ENCODE peak calls at places on chromosomes 3 and 15, in nine cellular contexts. G, O, U, T, Q, M, A, L and E are unnamed samples.

GRCh38 chr15:70099966-70100494 is 2.3 kb upstream of the TLE3 start:
- DNase-seq in Q (peak; percentile 13), T (peak; percentile 62), L (peak; percentile 71), A (peak; percentile 39), O (no peak), M (peak; percentile 68), G (peak; percentile 71), U (peak; percentile 16), E (no peak)

GRCh38 chr3:197339841-197340520 is 41.6 kb upstream of the DLG1 start:
- DNase-seq in A (peak; percentile 60), G (no peak), U (peak; percentile 51), L (no peak), M (no peak), T (peak; percentile 71), O (no peak), Q (no peak), E (no peak)

GRCh38 chr15:80609512-80609946 is 85.6 kb upstream of the ABHD17C start:
- DNase-seq in G (no peak), T (peak; percentile 14), O (no peak), M (no peak), U (peak; percentile 51), L (no peak), Q (no peak), A (peak; percentile 9), E (no peak)

GRCh38 chr15:42149493-42150245 is 6.8 kb downstream of the PLA2G4F start:
- DNase-seq in M (no peak), A (no peak), L (no peak), T (no peak), U (no peak), Q (no peak), O (no peak), G (peak; percentile 22), E (no peak)

GRCh38 chr3:179558742-179559364 is 3.9 kb upstream of the ACTL6A start:
- DNase-seq in T (peak; percentile 87), G (peak; percentile 83), U (peak; percentile 58), M (peak; percentile 87), O (peak; percentile 12), A (peak; percentile 80), L (peak; percentile 77), Q (peak; percentile 57), E (peak; percentile 80)

GRCh38 chr15:74816624-74817369 is 4.2 kb downstream of the LMAN1L start:
- DNase-seq in A (no peak), O (no peak), U (no peak), M (no peak), L (no peak), Q (no peak), G (peak; percentile 26), T (no peak), E (no peak)

GRCh38 chr3:153111056-153111455 is 51.0 kb upstream of the RAP2B start:
- DNase-seq in A (no peak), L (no peak), U (no peak), Q (no peak), G (no peak), O (no peak), M (no peak), T (peak; percentile 39), E (no peak)

GRCh38 chr3:196339493-196340254 is 1.5 kb upstream of the TM4SF19 start:
- DNase-seq in Q (no peak), U (peak; percentile 73), M (no peak), L (no peak), T (peak; percentile 60), G (no peak), A (peak; percentile 82), O (no peak), E (no peak)

GRCh38 chr3:78804251-78805037 is 963.4 kb downstream of the ROBO1 start:
- DNase-seq in O (no peak), M (no peak), T (peak; percentile 63), U (peak; percentile 76), Q (no peak), G (no peak), L (no peak), A (no peak), E (peak; percentile 51)

GRCh38 chr15:48856947-48857346 is 21.0 kb upstream of the EID1 start:
- DNase-seq in M (no peak), U (peak; percentile 48), G (peak; percentile 77), Q (no peak), L (peak; percentile 51), T (peak; percentile 49), O (no peak), A (no peak), E (no peak)

GRCh38 chr3:108477511-108478147 is 32.8 kb downstream of the MYH15 start:
- DNase-seq in M (peak; percentile 63), Q (peak; percentile 72), O (peak; percentile 12), G (peak; percentile 78), A (peak; percentile 78), U (peak; percentile 64), T (peak; percentile 81), L (peak; percentile 70), E (no peak)

GRCh38 chr15:57727031-57727430 is 20.5 kb downstream of the POLR2M start:
- DNase-seq in L (no peak), O (no peak), A (no peak), U (peak; percentile 36), T (peak; percentile 32), Q (no peak), G (no peak), M (no peak), E (no peak)

GRCh38 chr3:172167892-172168648 is 128.7 kb downstream of the FNDC3B start:
- DNase-seq in O (no peak), U (peak; percentile 38), L (no peak), M (no peak), A (no peak), G (no peak), T (no peak), Q (no peak), E (no peak)

GRCh38 chr3:115822572-115822971 is 199.3 kb downstream of the GAP43 start:
- DNase-seq in G (no peak), A (peak; percentile 89), U (peak; percentile 54), L (no peak), M (no peak), O (no peak), T (no peak), Q (no peak), E (no peak)

GRCh38 chr15:57259511-57260143 is 116.7 kb upstream of the CGNL1 start:
- DNase-seq in O (peak; percentile 13), M (no peak), Q (no peak), T (no peak), L (peak; percentile 84), G (peak; percentile 80), U (peak; percentile 17), A (no peak), E (no peak)

GRCh38 chr3:71450985-71451560 is 132.5 kb downstream of the FOXP1 start:
- DNase-seq in U (peak; percentile 32), G (no peak), T (no peak), A (no peak), L (peak; percentile 32), M (no peak), O (no peak), Q (no peak), E (no peak)

GRCh38 chr3:12810013-12810780 is 13.7 kb downstream of the CAND2 start:
- DNase-seq in O (peak; percentile 41), T (peak; percentile 97), Q (peak; percentile 78), A (peak; percentile 90), U (peak; percentile 82), G (peak; percentile 98), M (peak; percentile 75), L (peak; percentile 99), E (peak; percentile 34)

GRCh38 chr3:161413127-161413854 is 42.0 kb upstream of the SPTSSB start:
- DNase-seq in U (peak; percentile 85), L (no peak), M (peak; percentile 5), Q (no peak), O (no peak), G (no peak), A (peak; percentile 89), T (peak; percentile 74), E (no peak)

GRCh38 chr3:182978387-182978786 is 2.0 kb downstream of the DCUN1D1 start:
- DNase-seq in L (peak; percentile 18), U (no peak), Q (no peak), T (no peak), A (no peak), M (no peak), O (no peak), G (no peak), E (no peak)

GRCh38 chr15:92619380-92620101 is 36.0 kb downstream of the FAM174B start:
- DNase-seq in G (no peak), T (peak; percentile 22), U (peak; percentile 68), A (no peak), M (no peak), L (no peak), O (no peak), Q (no peak), E (no peak)

DNA sequence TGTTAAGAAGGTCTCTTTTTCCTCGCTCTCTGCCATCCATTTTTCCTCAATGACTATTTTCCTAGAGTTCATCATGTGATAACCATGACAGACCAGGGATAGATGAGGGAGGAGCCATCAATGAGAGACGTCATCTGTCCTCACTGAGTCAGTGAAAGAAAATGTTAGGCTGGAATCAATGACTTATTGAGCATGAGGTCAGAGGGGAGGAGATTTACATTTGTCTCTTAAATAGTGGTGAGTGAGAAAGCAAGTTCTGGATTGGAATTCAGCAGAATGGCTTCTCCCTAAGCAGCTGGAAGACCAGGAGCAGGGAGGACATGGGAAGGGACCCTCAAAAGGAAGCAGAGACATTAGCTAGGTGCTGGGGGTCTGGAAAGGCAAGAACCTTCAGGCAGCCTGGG is 28.2 kb upstream of the USP3 start:
- DNase-seq in G (no peak), A (peak; percentile 68), T (peak; percentile 98), U (peak; percentile 99), O (no peak), M (no peak), Q (peak; percentile 65), L (no peak), E (no peak)
- H3K27ac ChIP-seq in G (no peak overlapping the region), A (peak overlapping the region; percentile 25), T (peak overlapping the region; percentile 50), U (peak overlapping the region; percentile 93), O (peak overlapping the region; percentile 100), M (no peak overlapping the region), Q (no peak overlapping the region), L (no peak overlapping the region), E (no peak overlapping the region)

GRCh38 chr15:100108846-100109245 is 232.9 kb downstream of the ADAMTS17 start:
- DNase-seq in G (no peak), A (no peak), U (no peak), Q (no peak), M (no peak), L (no peak), O (no peak), T (no peak), E (no peak)
- H3K4me3 ChIP-seq in G (no peak overlapping the region), A (no peak overlapping the region), U (no peak overlapping the region), Q (no peak overlapping the region), M (no peak overlapping the region), L (no peak overlapping the region), O (no peak overlapping the region), T (no peak overlapping the region), E (no peak overlapping the region)

DNA sequence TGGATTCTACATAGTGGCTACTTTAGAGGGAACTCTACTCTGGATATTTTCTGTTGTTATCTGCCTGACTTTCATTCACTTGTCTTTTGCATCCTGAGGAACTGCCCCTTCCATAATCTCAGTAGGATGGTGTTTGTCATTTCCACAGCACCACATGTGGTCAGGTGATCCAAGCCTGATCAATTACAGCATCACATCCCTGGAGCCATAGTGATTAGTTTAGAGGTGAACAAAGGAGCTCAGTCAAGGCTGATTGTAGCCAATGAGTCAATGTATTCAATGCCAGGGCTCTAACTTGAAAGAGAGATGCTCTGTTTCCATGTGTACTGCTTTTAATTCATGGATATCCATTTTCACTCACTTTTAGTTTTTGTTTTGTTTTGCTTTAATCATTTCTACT is 478.7 kb upstream of the ADAMTS9 start:
- DNase-seq in G (no peak), Q (no peak), T (no peak), U (no peak), L (no peak), A (no peak), M (no peak), O (no peak), E (no peak)
- TF ChIP-seq EZH2 in G (no peak), Q (no peak), T (no peak), U (no peak), L (no peak), A (no peak), M (no peak), O (no peak), E (no peak)

GRCh38 chr3:96259-96658 is 100.3 kb upstream of the CHL1 start:
- DNase-seq in M (no peak), U (no peak), A (no peak), T (no peak), L (no peak), G (no peak), Q (no peak), O (no peak), E (no peak)
- H3K27ac ChIP-seq in M (no peak overlapping the region), U (no peak overlapping the region), A (no peak overlapping the region), T (no peak overlapping the region), L (no peak overlapping the region), G (no peak overlapping the region), Q (no peak overlapping the region), O (no peak overlapping the region), E (no peak overlapping the region)